ENCODE peak calls at places on chromosome 15, in four cellular contexts. X is neural progenitor cell, D is psoas muscle, Y is IMR-90. A is an unnamed sample.

GRCh38 chr15:49309889-49310288 is 113.2 kb upstream of the FGF7 start:
- DNase-seq in X (no peak), D (no peak), Y (no peak), A (no peak)

GRCh38 chr15:49490963-49491362 is 67.9 kb downstream of the FGF7 start:
- DNase-seq in X (no peak), D (no peak), Y (peak; percentile 38), A (no peak)

GRCh38 chr15:69668963-69669362 is 216.3 kb downstream of the RPLP1 start:
- DNase-seq in X (no peak), D (no peak), Y (no peak), A (peak; percentile 33)

GRCh38 chr15:42102646-42103235 is 8.4 kb upstream of the PLA2G4D start:
- DNase-seq in X (no peak), D (no peak), Y (peak; percentile 49), A (no peak)

GRCh38 chr15:74203914-74204431 is 1.4 kb upstream of the STRA6 start:
- DNase-seq in X (peak; percentile 69), D (no peak), Y (peak; percentile 80), A (peak; percentile 54)

GRCh38 chr15:37877851-37878577 is 56.4 kb upstream of the TMCO5A start:
- DNase-seq in X (no peak), D (no peak), Y (peak; percentile 92), A (no peak)

GRCh38 chr15:41056810-41057209 is 59.3 kb downstream of the INO80 start:
- DNase-seq in X (no peak), D (no peak), Y (no peak), A (no peak)

GRCh38 chr15:68258684-68259083 is 18.9 kb upstream of the FEM1B start:
- DNase-seq in X (no peak), D (peak; percentile 44), Y (no peak), A (no peak)

GRCh38 chr15:90024406-90024805 is 23.3 kb downstream of the ZNF710 start:
- DNase-seq in X (no peak), D (no peak), Y (no peak), A (no peak)

GRCh38 chr15:96344120-96344705 is 13.7 kb downstream of the NR2F2 start:
- DNase-seq in X (peak; percentile 43), D (no peak), Y (no peak), A (no peak)

GRCh38 chr15:39213385-39213840 is 367.5 kb upstream of the THBS1 start:
- DNase-seq in X (peak; percentile 92), D (no peak), Y (peak; percentile 99), A (peak; percentile 86)

GRCh38 chr15:59170295-59170881 is 36.3 kb upstream of the LDHAL6B start:
- DNase-seq in X (peak; percentile 27), D (peak; percentile 58), Y (no peak), A (no peak)

GRCh38 chr15:70863450-70864218 is 9.7 kb upstream of the LARP6 start:
- DNase-seq in X (no peak), D (no peak), Y (peak; percentile 92), A (no peak)

GRCh38 chr15:47398594-47398993 is 318.7 kb upstream of the SEMA6D start:
- DNase-seq in X (no peak), D (no peak), Y (no peak), A (no peak)

GRCh38 chr15:75727851-75728715 is 15.4 kb upstream of the CSPG4 start:
- DNase-seq in X (peak; percentile 68), D (peak; percentile 69), Y (no peak), A (peak; percentile 79)

GRCh38 chr15:73328149-73328820 is 40.5 kb downstream of the HCN4 start:
- DNase-seq in X (no peak), D (no peak), Y (no peak), A (peak; percentile 44)

GRCh38 chr15:39618063-39618823 is 37.4 kb downstream of the THBS1 start:
- DNase-seq in X (no peak), D (no peak), Y (no peak), A (no peak)

GRCh38 chr15:62938825-62939224 is 103.7 kb upstream of the TPM1 start:
- DNase-seq in X (no peak), D (no peak), Y (no peak), A (no peak)

GRCh38 chr15:62940755-62941361 is 101.7 kb upstream of the TPM1 start:
- DNase-seq in X (no peak), D (peak; percentile 83), Y (peak; percentile 98), A (peak; percentile 89)

GRCh38 chr15:62942411-62942810 is 100.1 kb upstream of the TPM1 start:
- DNase-seq in X (no peak), D (no peak), Y (no peak), A (no peak)

GRCh38 chr15:62940359-62940754 is 102.2 kb upstream of the TPM1 start:
- DNase-seq in X (no peak), D (no peak), Y (no peak), A (no peak)

DNA sequence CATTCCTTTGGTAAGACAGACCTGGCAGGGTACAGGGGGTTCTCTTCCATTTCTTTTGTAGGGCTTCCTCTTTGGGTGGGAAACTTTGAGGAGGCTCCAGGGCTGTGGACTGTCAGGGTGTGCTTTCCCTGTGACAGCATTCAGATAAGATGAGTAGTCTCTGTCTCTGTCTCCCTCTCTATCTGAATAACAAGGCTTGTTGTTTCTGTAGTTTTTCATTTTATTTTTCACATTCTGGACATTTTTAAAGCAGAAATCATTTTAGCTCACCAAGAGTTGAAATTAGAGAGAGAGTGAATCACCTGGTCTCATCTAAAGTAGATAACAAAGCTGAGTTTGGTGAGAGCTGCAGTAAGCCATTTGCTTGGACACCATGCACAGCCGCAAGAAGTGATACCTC is 100.8 kb upstream of the TPM1 start:
- DNase-seq in X (no peak), D (no peak), Y (peak; percentile 52), A (no peak)
- H3K27ac ChIP-seq in X (no peak overlapping the region), D (peak overlapping the region; percentile 33), Y (no peak overlapping the region), A (peak overlapping the region; percentile 74)

GRCh38 chr15:67173015-67173414 is 81.4 kb downstream of the AAGAB start:
- DNase-seq in X (no peak), D (no peak), Y (no peak), A (no peak)
- H3K27ac ChIP-seq in X (no peak overlapping the region), D (peak overlapping the region; percentile 90), Y (peak overlapping the region; percentile 72), A (no peak overlapping the region)

GRCh38 chr15:67166280-67167009 is 88.0 kb downstream of the AAGAB start:
- DNase-seq in X (no peak), D (no peak), Y (no peak), A (no peak)
- H3K27ac ChIP-seq in X (no peak overlapping the region), D (peak overlapping the region; percentile 88), Y (peak overlapping the region; percentile 89), A (peak overlapping the region; percentile 14)

DNA sequence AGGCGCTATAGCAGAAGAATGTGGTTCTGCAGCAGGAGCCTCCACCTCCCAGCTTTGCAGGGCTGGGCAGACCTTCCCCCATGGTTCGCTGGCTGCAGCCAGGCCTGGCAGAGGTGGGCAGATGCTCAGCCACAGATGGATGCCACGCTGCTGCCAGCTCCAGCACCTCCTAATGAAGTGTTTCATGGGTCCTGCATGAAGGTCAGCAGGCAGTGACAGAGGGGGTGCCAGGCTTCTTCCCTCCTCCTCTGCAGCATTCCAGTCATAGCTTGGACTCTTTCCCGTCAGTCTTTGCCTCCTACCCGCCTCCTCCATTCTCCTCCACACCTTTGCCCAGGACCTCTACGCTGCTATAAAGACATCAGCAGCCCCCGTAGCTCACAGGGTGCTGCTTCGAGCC is 85.9 kb downstream of the SLCO3A1 start:
- DNase-seq in X (no peak), D (no peak), Y (no peak), A (peak; percentile 65)
- H3K27ac ChIP-seq in X (no peak overlapping the region), D (no peak overlapping the region), Y (no peak overlapping the region), A (no peak overlapping the region)

GRCh38 chr15:51884041-51884440 is 54.6 kb downstream of the TMOD3 start:
- DNase-seq in X (no peak), D (no peak), Y (no peak), A (no peak)

GRCh38 chr15:51887887-51888592 is 58.6 kb downstream of the TMOD3 start:
- DNase-seq in X (no peak), D (no peak), Y (no peak), A (no peak)

GRCh38 chr15:51883436-51883835 is 54.0 kb downstream of the TMOD3 start:
- DNase-seq in X (no peak), D (no peak), Y (peak; percentile 75), A (no peak)

GRCh38 chr15:51888593-51889195 is 59.2 kb downstream of the TMOD3 start:
- DNase-seq in X (peak; percentile 12), D (no peak), Y (peak; percentile 31), A (no peak)

GRCh38 chr15:51884517-51885236 is 55.2 kb downstream of the TMOD3 start:
- DNase-seq in X (no peak), D (no peak), Y (peak; percentile 49), A (no peak)
- H3K27ac ChIP-seq in X (no peak overlapping the region), D (no peak overlapping the region), Y (peak overlapping the region; percentile 57), A (peak overlapping the region; percentile 4)

DNA sequence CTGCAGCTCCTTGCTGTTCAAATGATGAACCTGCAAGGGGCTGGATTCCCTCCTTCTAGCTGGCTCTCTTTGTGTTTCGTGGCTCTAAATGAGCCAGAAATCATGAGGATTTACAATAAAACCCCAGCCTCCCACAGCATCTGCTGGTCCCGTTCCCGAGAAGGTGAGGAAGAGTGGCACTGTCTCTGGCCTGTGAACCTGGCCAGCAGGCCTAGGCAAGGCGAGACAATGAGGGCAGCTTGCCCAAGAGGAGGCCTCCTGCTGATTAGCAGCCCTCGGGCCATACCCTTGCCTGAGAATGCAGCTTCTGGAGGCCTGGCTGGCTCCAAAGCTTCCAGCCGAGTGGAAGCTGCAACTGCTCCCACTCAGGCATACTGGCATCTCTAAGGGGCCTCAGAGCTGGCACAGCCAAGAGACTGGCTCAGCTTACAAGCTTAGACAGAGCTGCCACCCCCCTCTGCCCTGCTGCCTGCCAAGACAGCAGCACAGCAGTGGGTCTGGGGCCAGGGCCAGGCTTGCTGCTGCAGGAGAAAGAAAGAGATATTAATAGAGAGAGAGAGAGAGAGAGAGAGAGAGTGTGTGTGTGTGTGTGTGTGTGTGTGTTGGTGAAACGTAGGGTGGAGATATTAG is 76.5 kb downstream of the HMG20A start:
- DNase-seq in X (no peak), D (peak; percentile 72), Y (no peak), A (peak; percentile 94)
- H3K27ac ChIP-seq in X (no peak overlapping the region), D (peak overlapping the region; percentile 79), Y (peak overlapping the region; percentile 68), A (peak overlapping the region; percentile 86)

GRCh38 chr15:51736069-51736468 is 1.4 kb downstream of the LYSMD2 start:
- DNase-seq in X (no peak), D (no peak), Y (no peak), A (no peak)

GRCh38 chr15:51736646-51737537 is 563 bp downstream of the LYSMD2 start:
- DNase-seq in X (peak; percentile 55), D (peak; percentile 44), Y (no peak), A (peak; percentile 71)

GRCh38 chr15:51738553-51738952 is 1.1 kb upstream of the LYSMD2 start:
- DNase-seq in X (no peak), D (no peak), Y (no peak), A (no peak)

GRCh38 chr15:51739056-51739455 is 1.6 kb upstream of the LYSMD2 start:
- DNase-seq in X (no peak), D (no peak), Y (no peak), A (no peak)

GRCh38 chr15:51737538-51738305 is at the start of gene LYSMD2:
- DNase-seq in X (peak; percentile 74), D (peak; percentile 86), Y (peak; percentile 36), A (peak; percentile 88)
- H3K27ac ChIP-seq in X (no peak within 1 kb of the TSS), D (peak within 1 kb of the TSS; percentile 90), Y (peak within 1 kb of the TSS; percentile 18), A (peak within 1 kb of the TSS; percentile 92)

A was measured in heart left ventricle.